ENCODE peak calls at places on chromosomes 2 and 18, in four cellular contexts. O is cardiac fibroblast, S is cortex of kidney, M is kidney. F is an unnamed sample.

GRCh38 chr2:43221660-43222471 is 4.5 kb downstream of the ZFP36L2 start:
- DNase-seq in O (peak; percentile 98), S (no peak), M (peak; percentile 97), F (peak; percentile 97)

GRCh38 chr2:192828947-192829346 is 634.2 kb upstream of the TMEFF2 start:
- DNase-seq in O (no peak), S (no peak), M (peak; percentile 59), F (no peak)

GRCh38 chr2:69993708-69994107 is 32.3 kb upstream of the ASPRV1 start:
- DNase-seq in O (no peak), S (no peak), M (peak; percentile 3), F (no peak)

GRCh38 chr2:235050992-235051351 is 99.2 kb downstream of the SH3BP4 start:
- DNase-seq in O (peak; percentile 90), S (no peak), M (peak; percentile 97), F (peak; percentile 95)

GRCh38 chr2:19674051-19675002 is 227.5 kb downstream of the TTC32 start:
- DNase-seq in O (no peak), S (no peak), M (no peak), F (no peak)

GRCh38 chr2:181348091-181348837 is 108.9 kb upstream of the ITGA4 start:
- DNase-seq in O (no peak), S (no peak), M (no peak), F (no peak)

GRCh38 chr2:67065046-67065445 is 332.1 kb upstream of the ETAA1 start:
- DNase-seq in O (no peak), S (no peak), M (no peak), F (no peak)

GRCh38 chr2:220043993-220044335 is 416.5 kb downstream of the SLC4A3 start:
- DNase-seq in O (no peak), S (no peak), M (no peak), F (no peak)

GRCh38 chr2:8004250-8004681 is 677.6 kb upstream of the ID2 start:
- DNase-seq in O (peak; percentile 86), S (no peak), M (no peak), F (no peak)

GRCh38 chr2:74919827-74920226 is 38.6 kb upstream of the POLE4 start:
- DNase-seq in O (peak; percentile 69), S (no peak), M (peak; percentile 85), F (peak; percentile 29)

GRCh38 chr2:115294999-115295398 is 852.6 kb downstream of the DPP10 start:
- DNase-seq in O (no peak), S (no peak), M (no peak), F (peak; percentile 63)

GRCh38 chr18:55452123-55452611 is 135.8 kb downstream of the TCF4 start:
- DNase-seq in O (peak; percentile 35), S (no peak), M (no peak), F (no peak)

GRCh38 chr18:46035701-46036680 is 36.1 kb downstream of the PSTPIP2 start:
- DNase-seq in O (peak; percentile 65), S (no peak), M (no peak), F (no peak)

GRCh38 chr18:23243178-23243577 is 107.9 kb downstream of the CABLES1 start:
- DNase-seq in O (no peak), S (no peak), M (no peak), F (no peak)

GRCh38 chr18:58387716-58388115 is 241.2 kb downstream of the ALPK2 start:
- DNase-seq in O (no peak), S (no peak), M (no peak), F (no peak)

GRCh38 chr2:135557533-135557932 is 26.2 kb downstream of the R3HDM1 start:
- DNase-seq in O (peak; percentile 11), S (no peak), M (no peak), F (no peak)

GRCh38 chr2:205482399-205483065 is 199.8 kb upstream of the NRP2 start:
- DNase-seq in O (peak; percentile 10), S (no peak), M (no peak), F (no peak)

GRCh38 chr2:27356056-27356381 is 545 bp downstream of the GTF3C2 start:
- DNase-seq in O (peak; percentile 63), S (no peak), M (peak; percentile 79), F (peak; percentile 40)

GRCh38 chr18:25001803-25002202 is 350.2 kb downstream of the ZNF521 start:
- DNase-seq in O (no peak), S (no peak), M (no peak), F (no peak)

GRCh38 chr18:13835202-13835601 is 11.3 kb downstream of the MC5R start:
- DNase-seq in O (no peak), S (no peak), M (no peak), F (no peak)

GRCh38 chr2:95667480-95667879 is 75.7 kb downstream of the TRIM43 start:
- DNase-seq in O (no peak), S (no peak), M (no peak), F (no peak)

GRCh38 chr2:209593930-209594329 is 170.1 kb downstream of the MAP2 start:
- DNase-seq in O (no peak), S (no peak), M (no peak), F (no peak)

GRCh38 chr2:223692227-223692947 is 90.2 kb upstream of the SCG2 start:
- DNase-seq in O (peak; percentile 76), S (no peak), M (no peak), F (peak; percentile 63)

GRCh38 chr18:9173770-9174233 is 37.2 kb downstream of the ANKRD12 start:
- DNase-seq in O (no peak), S (no peak), M (no peak), F (no peak)

GRCh38 chr2:208000701-208001395 is 24.5 kb downstream of the PLEKHM3 start:
- DNase-seq in O (no peak), S (no peak), M (no peak), F (no peak)

GRCh38 chr2:1850031-1850430 is 105.7 kb upstream of the PXDN start:
- DNase-seq in O (no peak), S (no peak), M (no peak), F (no peak)

GRCh38 chr2:67792796-67793195 is 270.0 kb downstream of the C1D start:
- DNase-seq in O (no peak), S (no peak), M (no peak), F (no peak)

GRCh38 chr2:111178730-111179405 is 58.2 kb downstream of the BCL2L11 start:
- DNase-seq in O (no peak), S (no peak), M (no peak), F (no peak)

GRCh38 chr2:3236300-3236699 is 141.3 kb downstream of the EIPR1 start:
- DNase-seq in O (no peak), S (no peak), M (no peak), F (no peak)

GRCh38 chr2:221444106-221444505 is 128.0 kb downstream of the EPHA4 start:
- DNase-seq in O (peak; percentile 64), S (no peak), M (no peak), F (no peak)

GRCh38 chr2:189676471-189676870 is 2.0 kb downstream of the ANKAR start:
- DNase-seq in O (peak; percentile 68), S (no peak), M (no peak), F (no peak)

GRCh38 chr2:66489433-66489832 is 54.5 kb downstream of the MEIS1 start:
- DNase-seq in O (peak; percentile 35), S (no peak), M (no peak), F (peak; percentile 82)